ENCODE peak calls at places on chromosomes 5 and 9, in seven cellular contexts. Y is activated CD8-positive, alpha-beta T cell treated with anti-CD3 and anti-CD28 coated beads for 36 hours; N is activated naive CD4-positive, alpha-beta T cell treated with anti-CD3 and anti-CD28 coated beads, Interleukin-2, amount 50 U/mL, for 72 hours; Z is heart left ventricle; I is aorta; L is T-cell; T is left ventricle myocardium superior. B is an unnamed sample.

GRCh38 chr5:174520420-174521396 is 203.7 kb upstream of the MSX2 start:
- ATAC-seq in Y (no peak), N (no peak), Z (no peak), I (no peak), L (no peak), T (no peak), B (no peak)

GRCh38 chr5:31153523-31153922 is 40.0 kb upstream of the CDH6 start:
- ATAC-seq in Y (no peak), N (no peak), Z (no peak), I (no peak), L (no peak), T (no peak), B (no peak)

GRCh38 chr9:96442491-96442890 is 7.5 kb upstream of the HABP4 start:
- ATAC-seq in Y (peak; percentile 42), N (peak; percentile 24), Z (no peak), I (no peak), L (peak; percentile 43), T (no peak), B (no peak)

GRCh38 chr5:170296935-170297588 is 515 bp downstream of the LCP2 start:
- ATAC-seq in Y (peak; percentile 1), N (peak; percentile 3), Z (peak; percentile 75), I (no peak), L (peak; percentile 18), T (peak; percentile 62), B (peak; percentile 26)

GRCh38 chr5:133552925-133553525 is 59.3 kb downstream of the FSTL4 start:
- ATAC-seq in Y (peak; percentile 92), N (peak; percentile 73), Z (no peak), I (peak; percentile 73), L (no peak), T (no peak), B (peak; percentile 74)

GRCh38 chr5:170681013-170681433 is 102.5 kb upstream of the GABRP start:
- ATAC-seq in Y (peak; percentile 99), N (peak; percentile 40), Z (peak; percentile 83), I (peak; percentile 63), L (peak; percentile 57), T (peak; percentile 64), B (peak; percentile 77)

GRCh38 chr5:164233796-164234195 is 728.4 kb downstream of the MAT2B start:
- ATAC-seq in Y (no peak), N (no peak), Z (no peak), I (no peak), L (no peak), T (no peak), B (no peak)

GRCh38 chr9:112261133-112261532 is 72.3 kb downstream of the PTBP3 start:
- ATAC-seq in Y (peak; percentile 34), N (no peak), Z (no peak), I (no peak), L (no peak), T (no peak), B (peak; percentile 62)

GRCh38 chr5:31995714-31996113 is 178.4 kb downstream of the GOLPH3 start:
- ATAC-seq in Y (no peak), N (no peak), Z (no peak), I (no peak), L (peak; percentile 81), T (no peak), B (no peak)

GRCh38 chr5:67770431-67771025 is 445.0 kb upstream of the PIK3R1 start:
- ATAC-seq in Y (peak; percentile 30), N (peak; percentile 44), Z (no peak), I (no peak), L (no peak), T (no peak), B (no peak)

GRCh38 chr5:68803881-68804319 is 289.9 kb upstream of the SLC30A5 start:
- ATAC-seq in Y (no peak), N (no peak), Z (peak; percentile 82), I (no peak), L (no peak), T (peak; percentile 86), B (no peak)

B was measured in activated T-helper 17 cell treated with anti-CD3 and anti-CD28 coated beads, Interleukin-2, amount 50 U/mL, for 72 hours.